ENCODE peak calls at places on chromosomes 12 and 14, in five cellular contexts. S is ACHN, V is T follicular helper cell, J is lower leg skin, L is GDM1. I is an unnamed sample.
A peak's percentile ranks its signal among the peaks of the same experiment; 100 is the strongest.

GRCh38 chr12:93802293-93802692 is 125.1 kb downstream of the CRADD start:
- DNase-seq in S (no peak), V (no peak), L (no peak), J (no peak), I (no peak)

GRCh38 chr14:69749956-69750355 is 17.0 kb upstream of the SRSF5 start:
- DNase-seq in S (peak; percentile 70), J (no peak), L (no peak), V (no peak), I (peak; percentile 30)

GRCh38 chr14:58296731-58297130 is 1.6 kb upstream of the ARID4A start:
- DNase-seq in J (no peak), V (no peak), S (no peak), L (no peak), I (no peak)

GRCh38 chr14:60639677-60640076 is 9.6 kb downstream of the SIX1 start:
- DNase-seq in J (no peak), S (no peak), L (no peak), V (no peak), I (no peak)

GRCh38 chr12:94898388-94898787 is 105.1 kb downstream of the NDUFA12 start:
- DNase-seq in J (no peak), S (peak; percentile 18), V (no peak), L (no peak), I (peak; percentile 29)

GRCh38 chr12:64595863-64596793 is 14.2 kb upstream of the RASSF3 start:
- DNase-seq in V (no peak), J (peak; percentile 26), L (no peak), S (no peak), I (no peak)

GRCh38 chr14:64800000-64800399 is 79.7 kb downstream of the SPTB start:
- DNase-seq in J (no peak), S (peak; percentile 28), V (no peak), L (no peak), I (no peak)

GRCh38 chr14:91873476-91874265 is 6.3 kb upstream of the TC2N start:
- DNase-seq in S (no peak), J (no peak), L (no peak), V (peak; percentile 74), I (no peak)

GRCh38 chr12:24719293-24719721 is 229.6 kb downstream of the BCAT1 start:
- DNase-seq in S (peak; percentile 31), J (no peak), V (no peak), L (no peak), I (no peak)

GRCh38 chr12:54143233-54143986 is 45.4 kb downstream of the SMUG1 start:
- DNase-seq in J (no peak), S (no peak), V (no peak), L (no peak), I (no peak)